ENCODE peak calls at places on chromosomes 12 and 14, in six cellular contexts. S is cardiac fibroblast, M is T-cell, W is posterior cingulate gyrus, H is stomach, B is GM20000. L is an unnamed sample.

GRCh38 chr14:85574849-85575616 is 45.1 kb downstream of the FLRT2 start:
- DNase-seq in S (no peak), M (no peak), W (no peak), H (no peak), B (no peak), L (no peak)

GRCh38 chr12:120598674-120599463 is 17.7 kb upstream of the POP5 start:
- DNase-seq in S (peak; percentile 23), M (no peak), W (no peak), H (peak; percentile 28), B (no peak), L (no peak)

GRCh38 chr12:3921142-3921520 is 47.9 kb upstream of the PARP11 start:
- DNase-seq in S (no peak), M (no peak), W (no peak), H (no peak), B (no peak), L (no peak)

GRCh38 chr14:36988568-36988967 is 183.8 kb downstream of the SLC25A21 start:
- DNase-seq in S (no peak), M (no peak), W (no peak), H (no peak), B (no peak), L (no peak)

GRCh38 chr12:55707841-55708694 is at the start of gene ITGA7:
- DNase-seq in S (no peak), M (no peak), W (peak; percentile 97), H (peak; percentile 74), B (peak; percentile 81), L (peak; percentile 81)

GRCh38 chr14:20144820-20145219 is 6.2 kb downstream of the OR4N5 start:
- DNase-seq in S (no peak), M (no peak), W (no peak), H (no peak), B (no peak), L (no peak)

GRCh38 chr12:95582230-95583058 is 31.2 kb upstream of the USP44 start:
- DNase-seq in S (peak; percentile 65), M (no peak), W (no peak), H (no peak), B (no peak), L (no peak)

GRCh38 chr12:11861864-11862600 is 208.7 kb upstream of the BCL2L14 start:
- DNase-seq in S (no peak), M (no peak), W (no peak), H (no peak), B (no peak), L (no peak)

GRCh38 chr14:52313903-52314481 is at the start of gene PTGER2:
- DNase-seq in S (peak; percentile 92), M (peak; percentile 40), W (peak; percentile 95), H (peak; percentile 93), B (peak; percentile 69), L (peak; percentile 60)

GRCh38 chr12:34391771-34392581 is 369.7 kb downstream of the ALG10 start:
- DNase-seq in S (no peak), M (no peak), W (peak; percentile 65), H (peak; percentile 11), B (no peak), L (no peak)

GRCh38 chr12:50666023-50666422 is 97.9 kb upstream of the ATF1 start:
- DNase-seq in S (no peak), M (no peak), W (no peak), H (no peak), B (no peak), L (no peak)

GRCh38 chr12:65171870-65172269 is 2.5 kb downstream of the LEMD3 start:
- DNase-seq in S (no peak), M (no peak), W (no peak), H (no peak), B (peak; percentile 28), L (peak; percentile 16)

GRCh38 chr14:70069186-70069585 is 119.6 kb downstream of the SLC8A3 start:
- DNase-seq in S (no peak), M (no peak), W (no peak), H (no peak), B (no peak), L (no peak)

GRCh38 chr12:11901687-11902524 is 168.8 kb upstream of the BCL2L14 start:
- DNase-seq in S (no peak), M (no peak), W (no peak), H (no peak), B (peak; percentile 22), L (peak; percentile 37)

GRCh38 chr12:5232826-5233500 is 189.3 kb downstream of the KCNA5 start:
- DNase-seq in S (no peak), M (no peak), W (no peak), H (no peak), B (no peak), L (no peak)

GRCh38 chr12:67714648-67715047 is 66.1 kb downstream of the DYRK2 start:
- DNase-seq in S (no peak), M (no peak), W (no peak), H (no peak), B (no peak), L (no peak)

GRCh38 chr12:106138646-106139421 is at the start of gene NUAK1:
- DNase-seq in S (peak; percentile 69), M (peak; percentile 16), W (peak; percentile 93), H (peak; percentile 54), B (peak; percentile 54), L (peak; percentile 26)

GRCh38 chr14:33894339-33894738 is 56.5 kb downstream of the EGLN3 start:
- DNase-seq in S (no peak), M (no peak), W (no peak), H (no peak), B (no peak), L (no peak)

GRCh38 chr12:9635014-9635413 is 27.3 kb upstream of the KLRB1 start:
- DNase-seq in S (no peak), M (no peak), W (no peak), H (no peak), B (no peak), L (no peak)

GRCh38 chr12:121893901-121894540 is 5.4 kb downstream of the PSMD9 start:
- DNase-seq in S (peak; percentile 73), M (no peak), W (no peak), H (peak; percentile 40), B (no peak), L (no peak)

GRCh38 chr12:91380651-91381050 is 198.0 kb upstream of the DCN start:
- DNase-seq in S (no peak), M (no peak), W (no peak), H (no peak), B (no peak), L (no peak)

GRCh38 chr14:87745507-87746118 is 247.4 kb downstream of the GALC start:
- DNase-seq in S (peak; percentile 25), M (no peak), W (no peak), H (no peak), B (peak; percentile 63), L (peak; percentile 39)

L was measured in GM10248.